ENCODE peak calls at places on chromosomes 6 and 20, in eight cellular contexts. G, K, O, P, Y, S, C and H are unnamed samples.

GRCh38 chr6:159979136-159979874 is 10.4 kb downstream of the IGF2R start:
- DNase-seq in G (no peak), K (no peak), O (peak; percentile 83), P (peak; percentile 77), Y (peak; percentile 82), S (peak; percentile 71), C (no peak), H (peak; percentile 96)

GRCh38 chr20:37936041-37936440 is 33.1 kb downstream of the VSTM2L start:
- DNase-seq in G (no peak), K (no peak), O (no peak), P (no peak), Y (no peak), S (no peak), C (no peak), H (no peak)

GRCh38 chr6:145561095-145561820 is 174.1 kb downstream of the EPM2A start:
- DNase-seq in G (no peak), K (no peak), O (peak; percentile 20), P (no peak), Y (peak; percentile 14), S (no peak), C (no peak), H (no peak)

GRCh38 chr6:42766163-42766670 is 15.6 kb upstream of the BICRAL start:
- DNase-seq in G (no peak), K (no peak), O (no peak), P (no peak), Y (peak; percentile 80), S (no peak), C (peak; percentile 65), H (no peak)

GRCh38 chr20:7667194-7667593 is 273.1 kb downstream of the HAO1 start:
- DNase-seq in G (no peak), K (no peak), O (no peak), P (no peak), Y (peak; percentile 71), S (no peak), C (no peak), H (no peak)

GRCh38 chr6:136816716-136817115 is 5.7 kb upstream of the PEX7 start:
- DNase-seq in G (no peak), K (no peak), O (no peak), P (no peak), Y (no peak), S (no peak), C (no peak), H (no peak)

GRCh38 chr6:2179950-2180349 is 65.5 kb downstream of the GMDS start:
- DNase-seq in G (no peak), K (no peak), O (no peak), P (no peak), Y (peak; percentile 60), S (no peak), C (peak; percentile 15), H (no peak)

GRCh38 chr20:42740191-42740870 is 449.4 kb downstream of the PTPRT start:
- DNase-seq in G (peak; percentile 35), K (no peak), O (no peak), P (no peak), Y (no peak), S (no peak), C (no peak), H (no peak)

GRCh38 chr6:37018152-37019064 is 13.0 kb downstream of the FGD2 start:
- DNase-seq in G (peak; percentile 90), K (peak; percentile 91), O (peak; percentile 97), P (peak; percentile 78), Y (peak; percentile 90), S (peak; percentile 91), C (peak; percentile 81), H (peak; percentile 86)

GRCh38 chr20:18739785-18740184 is 73.8 kb upstream of the SCP2D1 start:
- DNase-seq in G (no peak), K (no peak), O (peak; percentile 64), P (no peak), Y (peak; percentile 62), S (no peak), C (peak; percentile 99), H (no peak)

GRCh38 chr20:61895016-61895415 is 170.7 kb downstream of the TAF4 start:
- DNase-seq in G (no peak), K (no peak), O (no peak), P (no peak), Y (no peak), S (no peak), C (no peak), H (no peak)

GRCh38 chr6:137823826-137824501 is 43.1 kb upstream of the TNFAIP3 start:
- DNase-seq in G (peak; percentile 56), K (no peak), O (peak; percentile 42), P (no peak), Y (peak; percentile 81), S (peak; percentile 78), C (peak; percentile 93), H (no peak)

GRCh38 chr6:38499046-38499445 is 140.7 kb downstream of the BTBD9 start:
- DNase-seq in G (no peak), K (no peak), O (peak; percentile 60), P (no peak), Y (no peak), S (no peak), C (no peak), H (peak; percentile 5)

GRCh38 chr20:48686238-48687096 is 141.3 kb downstream of the PREX1 start:
- DNase-seq in G (peak; percentile 61), K (no peak), O (no peak), P (no peak), Y (peak; percentile 34), S (no peak), C (peak; percentile 84), H (no peak)